ENCODE peak calls at places on chromosomes 4 and X, in eight cellular contexts. D is left ventricle myocardium inferior; C is CD4-positive, alpha-beta T cell; V is breast epithelium; R is uterus; B is endothelial cell of umbilical vein; Q is CD8-positive, alpha-beta memory T cell; H is hepatocyte. O is an unnamed sample.

GRCh38 chrX:33379839-33380238 is 168.5 kb upstream of the DMD start:
- DNase-seq in D (no peak), C (no peak), V (no peak), R (no peak), B (no peak), Q (no peak), H (peak; percentile 60), O (no peak)

GRCh38 chrX:32893751-32894150 is 317.6 kb downstream of the DMD start:
- DNase-seq in D (no peak), C (no peak), V (no peak), R (no peak), B (no peak), Q (no peak), H (no peak), O (no peak)

GRCh38 chr4:28241021-28241420 is 1380.4 kb downstream of the STIM2 start:
- DNase-seq in D (no peak), C (no peak), V (no peak), R (no peak), B (no peak), Q (no peak), H (no peak), O (no peak)

GRCh38 chr4:21827575-21827974 is 121.0 kb downstream of the KCNIP4 start:
- DNase-seq in D (no peak), C (no peak), V (no peak), R (no peak), B (no peak), Q (no peak), H (no peak), O (no peak)

GRCh38 chr4:185839204-185839712 is 27.3 kb upstream of the SORBS2 start:
- DNase-seq in D (peak; percentile 48), C (no peak), V (peak; percentile 38), R (peak; percentile 34), B (peak; percentile 95), Q (no peak), H (peak; percentile 83), O (no peak)

GRCh38 chr4:75800972-75801371 is 76.6 kb downstream of the USO1 start:
- DNase-seq in D (no peak), C (no peak), V (no peak), R (no peak), B (peak; percentile 19), Q (no peak), H (no peak), O (no peak)

GRCh38 chrX:71103110-71103983 is 3.2 kb downstream of the CXorf65 start:
- DNase-seq in D (no peak), C (peak; percentile 56), V (no peak), R (no peak), B (no peak), Q (peak; percentile 64), H (peak; percentile 45), O (peak; percentile 71)

GRCh38 chr4:16794816-16795445 is 103.5 kb downstream of the LDB2 start:
- DNase-seq in D (peak; percentile 22), C (no peak), V (no peak), R (peak; percentile 46), B (peak; percentile 83), Q (no peak), H (peak; percentile 75), O (peak; percentile 11)

GRCh38 chr4:186832906-186833305 is 109.2 kb upstream of the FAT1 start:
- DNase-seq in D (no peak), C (no peak), V (no peak), R (no peak), B (peak; percentile 89), Q (no peak), H (no peak), O (no peak)

GRCh38 chr4:44425614-44426208 is 22.9 kb downstream of the KCTD8 start:
- DNase-seq in D (no peak), C (no peak), V (no peak), R (no peak), B (peak; percentile 35), Q (no peak), H (peak; percentile 29), O (no peak)

GRCh38 chr4:77669911-77670590 is 64.4 kb downstream of the CXCL13 start:
- DNase-seq in D (no peak), C (no peak), V (no peak), R (no peak), B (peak; percentile 12), Q (no peak), H (peak; percentile 34), O (no peak)

GRCh38 chr4:114116861-114117260 is 137.4 kb upstream of the ARSJ start:
- DNase-seq in D (no peak), C (no peak), V (no peak), R (no peak), B (no peak), Q (no peak), H (no peak), O (no peak)

GRCh38 chrX:125378205-125378604 is 58.5 kb downstream of the TEX13C start:
- DNase-seq in D (no peak), C (no peak), V (no peak), R (no peak), B (no peak), Q (no peak), H (peak; percentile 6), O (no peak)

GRCh38 chr4:172740434-172740833 is 428.2 kb upstream of the GALNT7 start:
- DNase-seq in D (no peak), C (no peak), V (no peak), R (no peak), B (no peak), Q (no peak), H (no peak), O (no peak)

GRCh38 chr4:155885666-155886065 is 17.8 kb upstream of the TDO2 start:
- DNase-seq in D (no peak), C (no peak), V (no peak), R (no peak), B (no peak), Q (no peak), H (no peak), O (no peak)

GRCh38 chrX:76253432-76253831 is 80.6 kb downstream of the PBDC1 start:
- DNase-seq in D (no peak), C (peak; percentile 34), V (no peak), R (peak; percentile 20), B (peak; percentile 12), Q (peak; percentile 25), H (peak; percentile 39), O (peak; percentile 6)

DNA sequence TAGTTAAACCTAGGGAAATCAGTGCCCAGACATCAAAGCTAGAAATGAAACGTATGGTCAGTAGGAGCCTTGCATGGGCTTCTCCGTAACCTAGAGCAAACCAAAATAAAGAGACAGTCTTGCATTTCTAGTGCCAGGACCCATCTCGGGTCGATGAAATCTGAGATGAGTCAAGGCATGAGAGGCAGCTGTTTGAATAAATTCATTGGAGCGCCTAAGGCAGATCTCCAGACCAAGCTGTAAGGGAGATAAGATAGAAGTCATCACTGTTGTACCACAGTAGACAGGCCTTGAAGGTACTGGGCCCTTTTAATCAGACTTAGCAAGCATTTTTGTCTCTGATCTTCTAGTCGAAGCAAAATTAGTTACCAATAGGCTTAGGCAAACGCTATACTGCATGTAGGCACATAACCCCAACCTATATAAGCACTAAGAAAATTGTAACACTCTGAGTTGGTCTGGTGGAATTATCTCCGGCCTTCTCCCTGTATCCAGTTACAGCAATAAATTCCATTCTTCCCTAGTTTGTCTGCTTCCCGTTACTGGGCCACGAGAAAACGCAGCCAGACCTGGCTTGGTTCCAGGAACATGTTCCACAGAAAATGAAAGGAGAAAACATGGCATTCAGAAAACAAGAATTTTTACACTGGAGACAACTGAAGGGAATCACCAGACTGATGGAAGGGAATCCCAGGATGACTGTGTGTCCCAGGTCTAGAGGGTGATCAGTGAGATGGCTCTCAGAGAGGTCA is 21.1 kb upstream of the PAPSS1 start:
- DNase-seq in D (peak; percentile 33), C (no peak), V (peak; percentile 22), R (peak; percentile 75), B (peak; percentile 81), Q (no peak), H (peak; percentile 77), O (no peak)
- H3K27me3 ChIP-seq in D (no peaks in the 10 kb centered on the region), C (peaks cover 2% of the 10 kb centered on the region), V (no peaks in the 10 kb centered on the region), R (no peaks in the 10 kb centered on the region), B (no peaks in the 10 kb centered on the region), Q (no peaks in the 10 kb centered on the region), H (no peaks in the 10 kb centered on the region), O (peaks cover 2% of the 10 kb centered on the region)

DNA sequence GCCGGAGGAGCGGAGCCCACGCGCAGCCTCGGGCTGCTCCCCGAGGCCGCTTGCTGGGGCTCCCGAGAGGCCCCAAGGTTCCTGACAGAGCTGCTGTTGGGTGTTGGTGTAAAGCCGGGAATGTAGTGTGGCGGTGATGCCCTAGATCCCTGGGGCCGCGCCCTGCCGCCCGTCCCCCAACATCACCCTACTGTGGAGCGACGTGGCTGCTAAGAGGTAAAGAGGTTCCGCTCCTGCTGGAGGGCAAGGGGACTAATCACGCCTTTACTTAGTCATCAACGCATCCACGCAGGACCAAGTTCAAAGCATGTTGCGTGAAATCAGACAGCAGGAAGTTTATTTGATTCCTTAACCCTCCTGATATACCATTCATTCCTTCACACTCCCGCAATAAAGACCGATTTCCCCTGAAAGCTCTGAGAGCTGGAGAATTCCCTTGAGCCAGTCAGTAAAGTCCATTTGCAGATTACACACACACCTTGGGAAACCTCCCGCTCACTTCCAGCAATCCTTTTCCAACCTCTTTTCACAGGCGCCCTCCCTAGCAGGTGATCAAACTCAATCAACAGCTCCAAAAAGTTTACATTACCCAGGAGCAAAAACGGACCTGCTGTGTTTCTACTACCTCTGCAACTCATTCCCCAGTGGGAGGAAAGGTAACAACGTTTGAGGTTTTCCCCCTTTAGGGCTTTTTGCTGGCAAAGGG is 578 bp upstream of the GABRA2 start:
- DNase-seq in D (no peak), C (no peak), V (no peak), R (no peak), B (no peak), Q (no peak), H (peak; percentile 17), O (no peak)
- H3K27ac ChIP-seq in D (no peak overlapping the region), C (no peak overlapping the region), V (no peak overlapping the region), R (no peak overlapping the region), B (no peak overlapping the region), Q (no peak overlapping the region), H (no peak overlapping the region), O (no peak overlapping the region)

GRCh38 chrX:112735147-112735546 is 55.4 kb upstream of the LHFPL1 start:
- DNase-seq in D (no peak), C (no peak), V (no peak), R (no peak), B (no peak), Q (no peak), H (no peak), O (no peak)
- H3K9me3 ChIP-seq in D (no peaks in the 10 kb centered on the region), C (no peaks in the 10 kb centered on the region), V (no peaks in the 10 kb centered on the region), R (no peaks in the 10 kb centered on the region), B (no peaks in the 10 kb centered on the region), Q (no peaks in the 10 kb centered on the region), H (no peaks in the 10 kb centered on the region), O (no peaks in the 10 kb centered on the region)

GRCh38 chr4:20086768-20087167 is 164.9 kb upstream of the SLIT2 start:
- DNase-seq in D (no peak), C (no peak), V (no peak), R (no peak), B (no peak), Q (no peak), H (no peak), O (no peak)

GRCh38 chr4:20085653-20086052 is 166.1 kb upstream of the SLIT2 start:
- DNase-seq in D (no peak), C (no peak), V (no peak), R (no peak), B (no peak), Q (no peak), H (no peak), O (no peak)

GRCh38 chr4:20086067-20086466 is 165.6 kb upstream of the SLIT2 start:
- DNase-seq in D (no peak), C (no peak), V (no peak), R (no peak), B (no peak), Q (no peak), H (no peak), O (no peak)

GRCh38 chr4:20085156-20085555 is 166.5 kb upstream of the SLIT2 start:
- DNase-seq in D (no peak), C (no peak), V (no peak), R (no peak), B (no peak), Q (no peak), H (no peak), O (no peak)

GRCh38 chr4:20084488-20084887 is 167.2 kb upstream of the SLIT2 start:
- DNase-seq in D (no peak), C (no peak), V (no peak), R (no peak), B (no peak), Q (no peak), H (no peak), O (no peak)
- H3K27me3 ChIP-seq in D (no peaks in the 10 kb centered on the region), C (no peaks in the 10 kb centered on the region), V (no peaks in the 10 kb centered on the region), R (no peaks in the 10 kb centered on the region), B (no peaks in the 10 kb centered on the region), Q (no peaks in the 10 kb centered on the region), H (no peaks in the 10 kb centered on the region), O (no peaks in the 10 kb centered on the region)

O was measured in CD4-positive, CD25-positive, alpha-beta regulatory T cell.